ENCODE peak calls at places on chromosome 14, in eight cellular contexts. L is upper lobe of right lung, I is adrenal gland, M is PC-3, K is BE2C, Y is kidney epithelial cell, R is SJSA1, C is GM23248. H is an unnamed sample.

GRCh38 chr14:81302613-81303012 is 81.9 kb upstream of the GTF2A1 start:
- DNase-seq in L (no peak), I (no peak), M (no peak), K (no peak), Y (no peak), R (no peak), C (no peak), H (no peak)

GRCh38 chr14:65446159-65446558 is 33.6 kb downstream of the FUT8 start:
- DNase-seq in L (no peak), I (no peak), M (no peak), K (no peak), Y (no peak), R (no peak), C (peak; percentile 78), H (no peak)

GRCh38 chr14:79809849-79810612 is 401.3 kb downstream of the DIO2 start:
- DNase-seq in L (no peak), I (no peak), M (peak; percentile 64), K (peak; percentile 8), Y (no peak), R (no peak), C (peak; percentile 1), H (no peak)

GRCh38 chr14:62079035-62079434 is 316.8 kb downstream of the SNAPC1 start:
- DNase-seq in L (no peak), I (no peak), M (no peak), K (no peak), Y (no peak), R (no peak), C (no peak), H (no peak)

GRCh38 chr14:87805315-87805723 is 187.7 kb downstream of the GALC start:
- DNase-seq in L (no peak), I (peak; percentile 56), M (peak; percentile 22), K (peak; percentile 69), Y (no peak), R (no peak), C (peak; percentile 48), H (peak; percentile 3)

GRCh38 chr14:32201816-32202467 is at the start of gene RNU6-7:
- DNase-seq in L (no peak), I (peak; percentile 36), M (no peak), K (peak; percentile 67), Y (no peak), R (no peak), C (peak; percentile 27), H (peak; percentile 44)

GRCh38 chr14:82710257-82710841 is 1176.7 kb upstream of the SEL1L start:
- DNase-seq in L (peak; percentile 67), I (peak; percentile 61), M (peak; percentile 69), K (peak; percentile 72), Y (peak; percentile 19), R (no peak), C (peak; percentile 55), H (no peak)

GRCh38 chr14:93953263-93953662 is 23.1 kb downstream of the ASB2 start:
- DNase-seq in L (no peak), I (no peak), M (no peak), K (peak; percentile 60), Y (no peak), R (no peak), C (no peak), H (no peak)

GRCh38 chr14:47705683-47706082 is 30.3 kb upstream of the MDGA2 start:
- DNase-seq in L (no peak), I (no peak), M (no peak), K (no peak), Y (no peak), R (no peak), C (no peak), H (no peak)

DNA sequence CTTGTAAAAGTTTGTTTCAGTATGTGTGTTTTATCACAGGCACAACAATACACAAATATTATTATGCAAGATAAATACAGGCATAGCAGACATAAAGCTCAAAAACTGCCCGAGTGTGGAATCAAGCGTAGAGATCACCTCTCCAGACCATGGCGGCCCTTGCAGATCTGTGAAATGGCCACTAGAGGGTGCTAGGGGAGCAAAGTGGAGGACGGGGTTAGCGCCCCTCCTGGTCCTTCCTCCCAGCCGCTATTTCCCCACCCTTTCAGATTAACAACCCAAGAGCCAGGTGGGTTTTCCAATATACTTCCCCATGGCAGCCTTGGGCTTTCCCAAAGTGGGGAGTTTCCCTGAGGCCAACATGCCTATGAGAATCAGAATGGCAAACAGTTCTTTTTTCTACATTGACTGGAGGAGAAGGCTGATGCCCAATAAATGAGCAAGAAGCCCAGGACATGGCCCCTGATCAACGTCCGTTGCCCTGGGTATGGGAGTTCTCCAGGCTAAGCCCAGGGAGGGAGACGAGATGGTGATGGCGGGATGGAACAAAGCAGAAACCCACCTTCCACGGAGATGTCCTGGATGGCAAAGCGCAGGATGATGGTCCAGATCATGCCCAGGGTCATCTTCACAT is 67.4 kb downstream of the ACTN1 start:
- DNase-seq in L (no peak), I (peak; percentile 69), M (peak; percentile 91), K (peak; percentile 79), Y (no peak), R (peak; percentile 75), C (peak; percentile 83), H (no peak)
- H3K36me3 ChIP-seq in L (peaks cover 29% of the 10 kb centered on the region), I (no peaks in the 10 kb centered on the region), M (peaks cover 62% of the 10 kb centered on the region), K (peaks cover 50% of the 10 kb centered on the region), Y (peaks cover 10% of the 10 kb centered on the region), R (peaks cover 98% of the 10 kb centered on the region), C (peaks cover 69% of the 10 kb centered on the region), H (no peaks in the 10 kb centered on the region)

DNA sequence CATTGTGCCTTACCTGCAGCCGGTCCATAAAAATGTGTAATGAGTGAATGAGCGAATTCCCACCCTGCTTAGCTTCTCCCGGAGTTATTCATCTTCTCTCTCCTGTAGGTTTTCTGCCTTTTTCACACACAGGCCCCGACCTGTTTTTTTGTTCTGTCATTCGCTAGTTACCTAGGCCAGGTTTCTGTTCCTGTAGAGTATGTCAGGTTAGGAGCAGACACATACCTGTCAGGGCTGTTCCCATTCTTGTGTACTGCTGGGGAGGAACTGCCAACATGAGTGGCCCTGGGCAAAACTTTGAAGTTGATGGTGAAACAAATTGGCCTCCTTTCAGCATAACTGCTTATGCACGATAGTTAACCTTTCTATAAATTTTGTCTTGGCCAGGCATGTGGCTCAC is 140.1 kb downstream of the SYNE2 start:
- DNase-seq in L (no peak), I (no peak), M (no peak), K (no peak), Y (no peak), R (no peak), C (no peak), H (no peak)
- H3K36me3 ChIP-seq in L (peaks cover 15% of the 10 kb centered on the region), I (no peaks in the 10 kb centered on the region), M (no peaks in the 10 kb centered on the region), K (peaks cover 2% of the 10 kb centered on the region), Y (no peaks in the 10 kb centered on the region), R (peaks cover 13% of the 10 kb centered on the region), C (no peaks in the 10 kb centered on the region), H (peaks cover 4% of the 10 kb centered on the region)

DNA sequence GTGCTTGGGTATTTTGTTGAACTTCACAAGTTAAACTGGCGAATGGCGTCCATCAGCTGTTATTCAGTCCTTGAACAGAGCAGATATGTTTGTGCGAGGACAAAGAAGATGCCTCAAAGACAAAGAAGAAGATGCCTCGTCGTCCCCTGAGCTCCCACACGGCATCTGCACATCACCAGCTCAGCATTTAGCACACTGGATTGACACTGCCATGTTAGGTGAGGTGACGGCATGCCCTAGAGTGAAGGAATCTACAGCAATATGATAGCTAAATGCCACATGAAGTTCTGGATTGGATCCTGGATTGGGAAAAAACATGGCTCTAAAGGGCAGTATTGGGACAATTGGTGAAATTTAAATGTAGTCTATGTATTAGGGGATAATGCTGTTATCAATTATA is 15.4 kb downstream of the SAMD4A start:
- DNase-seq in L (no peak), I (no peak), M (no peak), K (no peak), Y (no peak), R (no peak), C (no peak), H (no peak)
- H3K36me3 ChIP-seq in L (no peaks in the 10 kb centered on the region), I (no peaks in the 10 kb centered on the region), M (peaks cover 14% of the 10 kb centered on the region), K (no peaks in the 10 kb centered on the region), Y (no peaks in the 10 kb centered on the region), R (peaks cover 52% of the 10 kb centered on the region), C (peaks cover 8% of the 10 kb centered on the region), H (no peaks in the 10 kb centered on the region)

GRCh38 chr14:102000902-102001301 is 36.5 kb downstream of the DYNC1H1 start:
- DNase-seq in L (no peak), I (no peak), M (no peak), K (no peak), Y (no peak), R (no peak), C (no peak), H (no peak)
- H3K36me3 ChIP-seq in L (peaks cover 99% of the 10 kb centered on the region), I (no peaks in the 10 kb centered on the region), M (peaks cover 85% of the 10 kb centered on the region), K (peaks cover 87% of the 10 kb centered on the region), Y (peaks cover 3% of the 10 kb centered on the region), R (peaks cover 91% of the 10 kb centered on the region), C (peaks cover 89% of the 10 kb centered on the region), H (peaks cover 36% of the 10 kb centered on the region)

GRCh38 chr14:74551431-74551830 is 57.9 kb downstream of the ISCA2 start:
- DNase-seq in L (no peak), I (no peak), M (no peak), K (no peak), Y (no peak), R (no peak), C (no peak), H (no peak)

GRCh38 chr14:74548881-74549280 is 55.3 kb downstream of the ISCA2 start:
- DNase-seq in L (no peak), I (peak; percentile 49), M (peak; percentile 38), K (no peak), Y (no peak), R (no peak), C (peak; percentile 82), H (no peak)

GRCh38 chr14:74550071-74550470 is 56.5 kb downstream of the ISCA2 start:
- DNase-seq in L (no peak), I (no peak), M (no peak), K (no peak), Y (no peak), R (no peak), C (no peak), H (no peak)

GRCh38 chr14:74551001-74551400 is 57.4 kb downstream of the ISCA2 start:
- DNase-seq in L (no peak), I (no peak), M (no peak), K (no peak), Y (no peak), R (no peak), C (no peak), H (no peak)

GRCh38 chr14:74549588-74549987 is 56.0 kb downstream of the ISCA2 start:
- DNase-seq in L (no peak), I (no peak), M (peak; percentile 71), K (no peak), Y (no peak), R (no peak), C (peak; percentile 45), H (no peak)
- H3K36me3 ChIP-seq in L (no peaks in the 10 kb centered on the region), I (no peaks in the 10 kb centered on the region), M (no peaks in the 10 kb centered on the region), K (no peaks in the 10 kb centered on the region), Y (no peaks in the 10 kb centered on the region), R (no peaks in the 10 kb centered on the region), C (peaks cover 24% of the 10 kb centered on the region), H (no peaks in the 10 kb centered on the region)

H was measured in GM06990.